ENCODE peak calls at places on chromosomes 16 and 17, in four cellular contexts. E is WTC11, K is K562, J is GM12878. P is an unnamed sample.

GRCh38 chr17:30372755-30373154 is 6.0 kb upstream of the CPD start:
- DNase-seq in E (no peak), K (peak; percentile 19), J (no peak), P (no peak)

GRCh38 chr17:3636154-3636907 is at the start of the genes CTNS and SHPK:
- DNase-seq in E (peak; percentile 97), K (peak; percentile 96), J (peak; percentile 68), P (peak; percentile 95)

GRCh38 chr17:77096570-77097214 is 44.1 kb upstream of the SEC14L1 start:
- DNase-seq in E (no peak), K (no peak), J (no peak), P (peak; percentile 41)

GRCh38 chr17:3821101-3821500 is 20.1 kb upstream of the ITGAE start:
- DNase-seq in E (no peak), K (no peak), J (no peak), P (no peak)

GRCh38 chr17:19003966-19004600 is 481 bp downstream of the FAM83G start:
- DNase-seq in E (peak; percentile 62), K (peak; percentile 65), J (no peak), P (peak; percentile 50)

GRCh38 chr17:51472670-51473069 is 212.3 kb downstream of the UTP18 start:
- DNase-seq in E (no peak), K (no peak), J (no peak), P (no peak)

GRCh38 chr16:844638-845348 is 44.3 kb upstream of the GNG13 start:
- DNase-seq in E (no peak), K (no peak), J (no peak), P (no peak)

GRCh38 chr17:82247856-82248671 is 19.2 kb downstream of the SLC16A3 start:
- DNase-seq in E (no peak), K (no peak), J (no peak), P (no peak)

GRCh38 chr17:78341559-78342437 is 18.1 kb downstream of the SOCS3 start:
- DNase-seq in E (peak; percentile 75), K (peak; percentile 88), J (no peak), P (no peak)

GRCh38 chr17:81422776-81423697 is 27.8 kb downstream of the BAHCC1 start:
- DNase-seq in E (no peak), K (no peak), J (no peak), P (peak; percentile 60)

GRCh38 chr16:873243-873661 is 72.7 kb upstream of the GNG13 start:
- DNase-seq in E (no peak), K (no peak), J (no peak), P (no peak)

GRCh38 chr17:4551141-4551540 is 4.0 kb downstream of the MYBBP1A start:
- DNase-seq in E (peak; percentile 34), K (no peak), J (no peak), P (peak; percentile 41)

GRCh38 chr17:81429813-81430510 is 34.7 kb downstream of the BAHCC1 start:
- DNase-seq in E (no peak), K (no peak), J (no peak), P (no peak)

GRCh38 chr17:55458977-55459376 is 37.3 kb upstream of the MMD start:
- DNase-seq in E (no peak), K (no peak), J (no peak), P (no peak)

GRCh38 chr17:80826955-80827645 is 164.5 kb upstream of the CHMP6 start:
- DNase-seq in E (no peak), K (no peak), J (no peak), P (no peak)

GRCh38 chr17:14298221-14298994 is 2.5 kb upstream of the HS3ST3B1 start:
- DNase-seq in E (no peak), K (no peak), J (no peak), P (no peak)

GRCh38 chr17:28746611-28747045 is 2.8 kb downstream of the TRAF4 start:
- DNase-seq in E (peak; percentile 53), K (no peak), J (no peak), P (no peak)

GRCh38 chr17:57261084-57261461 is 4.8 kb downstream of the MSI2 start:
- DNase-seq in E (no peak), K (no peak), J (no peak), P (no peak)

GRCh38 chr17:8120520-8121443 is 2.5 kb upstream of the ALOXE3 start:
- DNase-seq in E (peak; percentile 92), K (peak; percentile 74), J (peak; percentile 63), P (no peak)

GRCh38 chr16:9787717-9788116 is 394.5 kb downstream of the GRIN2A start:
- DNase-seq in E (no peak), K (peak; percentile 43), J (peak; percentile 15), P (no peak)

GRCh38 chr17:78706271-78706915 is 75.7 kb downstream of the CYTH1 start:
- DNase-seq in E (no peak), K (no peak), J (peak; percentile 97), P (no peak)

GRCh38 chr16:72990003-72990521 is 57.9 kb downstream of the ZFHX3 start:
- DNase-seq in E (no peak), K (no peak), J (no peak), P (no peak)

GRCh38 chr16:88387177-88387576 is 4.4 kb downstream of the ZNF469 start:
- DNase-seq in E (no peak), K (no peak), J (no peak), P (no peak)

GRCh38 chr16:88387941-88388627 is 5.3 kb downstream of the ZNF469 start:
- DNase-seq in E (no peak), K (no peak), J (no peak), P (peak; percentile 30)

GRCh38 chr16:88385112-88385594 is 2.4 kb downstream of the ZNF469 start:
- DNase-seq in E (no peak), K (no peak), J (no peak), P (no peak)

GRCh38 chr16:88384222-88385111 is 1.7 kb downstream of the ZNF469 start:
- DNase-seq in E (no peak), K (no peak), J (no peak), P (no peak)

DNA sequence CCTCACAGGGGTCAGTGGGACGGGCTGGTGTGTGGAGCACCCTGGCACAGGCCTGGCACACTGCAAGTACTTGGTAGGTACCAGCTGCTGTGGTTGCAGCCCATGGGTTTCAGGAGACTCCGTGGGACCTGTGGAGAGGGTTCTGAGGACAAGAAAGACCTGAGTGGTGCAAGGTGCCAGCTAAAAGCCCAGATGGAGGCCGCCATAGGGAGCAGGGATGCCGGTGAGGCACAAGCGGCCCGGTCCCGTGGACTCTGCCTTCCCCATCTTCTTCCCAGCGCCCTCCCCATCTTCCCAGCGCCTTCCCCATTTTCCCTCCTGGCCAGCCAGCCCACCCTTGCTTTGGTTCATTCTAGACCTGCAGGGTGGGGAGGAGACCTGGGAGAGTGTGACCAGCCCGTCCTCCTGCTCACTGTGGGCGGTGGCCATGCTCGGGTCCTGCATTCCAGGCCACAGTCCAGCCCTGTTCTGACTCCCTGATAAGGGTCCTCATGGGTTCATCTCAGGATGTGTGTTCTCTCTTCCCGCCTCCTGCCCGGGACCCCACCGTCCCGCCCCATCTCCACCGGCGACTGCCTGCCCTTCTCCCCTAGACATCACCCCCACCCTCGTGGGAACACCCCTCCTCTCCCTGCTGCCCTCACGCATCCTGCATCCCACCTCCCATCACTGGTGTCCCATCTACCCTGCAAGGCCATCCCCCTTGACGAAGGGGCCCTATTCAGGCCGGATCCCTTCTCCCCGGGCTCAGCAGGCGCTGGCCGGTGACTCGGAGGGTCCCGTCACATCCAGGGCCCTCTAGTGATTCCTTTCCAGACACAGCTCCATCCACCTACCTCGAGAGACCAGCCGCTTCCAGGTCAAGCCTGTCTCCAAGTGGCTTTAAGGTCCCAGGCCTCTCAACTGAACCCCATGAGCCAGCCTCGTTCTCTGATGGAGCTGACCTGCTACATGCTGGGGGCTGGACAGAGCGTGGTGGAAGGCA is 3.4 kb downstream of the ZNF469 start:
- DNase-seq in E (no peak), K (no peak), J (no peak), P (no peak)
- TF ChIP-seq TCF7 in E (no peak), K (no peak), J (no peak), P (no peak)

GRCh38 chr16:84647830-84648594 is at the start of gene KLHL36:
- DNase-seq in E (no peak), K (peak; percentile 95), J (no peak), P (no peak)
- TF ChIP-seq TCF7 in E (no peak), K (no peak), J (no peak), P (no peak)

GRCh38 chr17:68382582-68383085 is 74.7 kb downstream of the WIPI1 start:
- DNase-seq in E (no peak), K (no peak), J (no peak), P (no peak)

GRCh38 chr17:68383120-68383442 is 74.2 kb downstream of the WIPI1 start:
- DNase-seq in E (no peak), K (no peak), J (no peak), P (no peak)

GRCh38 chr17:68379692-68380677 is 77.3 kb downstream of the WIPI1 start:
- DNase-seq in E (no peak), K (no peak), J (no peak), P (peak; percentile 81)

GRCh38 chr17:68379150-68379510 is 78.2 kb downstream of the WIPI1 start:
- DNase-seq in E (no peak), K (no peak), J (no peak), P (no peak)

DNA sequence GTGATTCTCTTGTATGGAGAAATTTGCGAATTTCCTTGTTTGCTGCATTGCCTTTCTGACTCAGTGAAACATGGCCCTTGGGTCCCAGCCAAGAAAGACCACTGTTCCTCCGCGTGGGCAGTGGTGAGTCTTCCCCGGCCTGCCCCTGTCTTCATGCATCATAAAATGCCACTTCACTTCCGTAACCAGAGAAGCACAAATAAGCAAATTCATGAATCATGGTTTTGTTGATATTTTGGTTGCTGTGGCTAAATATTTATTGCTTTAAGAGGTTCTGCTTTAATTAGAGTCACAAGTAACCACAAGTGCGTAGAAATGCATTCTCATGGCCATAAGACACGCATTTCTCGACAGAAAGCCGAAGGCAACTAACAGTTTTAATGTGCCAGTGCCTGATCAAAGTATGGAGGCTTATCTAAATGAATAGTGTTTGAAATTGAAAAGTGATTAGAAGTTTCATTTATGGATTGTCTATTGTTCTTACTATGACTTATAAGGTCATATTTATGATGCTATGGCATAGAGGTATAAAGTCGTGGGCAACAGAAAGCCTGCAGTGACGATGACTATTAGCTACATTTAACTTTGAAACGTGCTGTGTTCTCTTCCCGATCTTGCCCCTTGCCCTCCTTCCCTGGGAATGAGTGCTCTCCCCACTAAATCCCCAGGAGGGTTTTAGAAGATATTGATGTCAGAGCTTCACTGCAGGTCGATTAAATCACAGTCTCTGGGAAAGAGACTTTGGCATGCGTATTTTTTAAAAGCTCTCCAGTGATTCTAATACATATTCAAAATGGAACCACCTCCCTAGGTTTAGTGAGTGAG is 76.0 kb downstream of the WIPI1 start:
- DNase-seq in E (no peak), K (no peak), J (no peak), P (no peak)
- TF ChIP-seq TCF7 in E (no peak), K (no peak), J (no peak), P (no peak)

GRCh38 chr16:50646345-50646744 is 34.8 kb downstream of the SNX20 start:
- DNase-seq in E (no peak), K (no peak), J (no peak), P (no peak)

GRCh38 chr16:50644245-50644644 is 36.9 kb downstream of the SNX20 start:
- DNase-seq in E (no peak), K (no peak), J (no peak), P (no peak)

GRCh38 chr16:50643192-50643591 is 37.9 kb downstream of the SNX20 start:
- DNase-seq in E (no peak), K (no peak), J (no peak), P (no peak)

GRCh38 chr16:50645858-50646257 is 35.3 kb downstream of the SNX20 start:
- DNase-seq in E (no peak), K (no peak), J (no peak), P (no peak)

DNA sequence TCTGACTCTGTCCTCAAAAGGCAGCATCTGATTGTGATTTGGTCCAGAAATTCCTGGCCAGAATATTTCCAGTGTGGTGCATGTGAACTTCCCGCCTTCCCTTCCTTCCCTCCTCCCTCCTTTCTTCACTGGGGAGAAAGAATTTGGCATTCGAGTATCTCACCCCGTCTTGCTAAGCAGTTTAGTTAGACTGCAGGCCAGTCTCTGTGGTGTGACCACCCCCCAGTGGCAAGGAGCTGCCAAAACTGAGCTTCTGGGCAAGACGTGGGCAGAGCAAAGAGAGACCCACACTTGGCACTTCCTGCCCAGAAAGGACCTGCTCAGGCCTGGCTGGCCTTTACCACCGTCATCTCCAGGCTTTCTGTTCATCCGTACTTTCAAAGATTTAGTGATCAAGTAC is 36.4 kb downstream of the SNX20 start:
- DNase-seq in E (peak; percentile 35), K (no peak), J (no peak), P (no peak)
- TF ChIP-seq TCF7 in E (no peak), K (no peak), J (no peak), P (no peak)

P was measured in HepG2.